ENCODE peak calls at places on chromosomes 1 and 21, in five cellular contexts. One of them, this sample, is unnamed.

GRCh38 chr1:16324456-16324890 is 27.8 kb downstream of the FBXO42 start:
- DNase-seq in naive B cell: no peak
- DNase-seq in AG10803: peak
- DNase-seq in left lobe of liver: no peak
- DNase-seq in NCI-H748 treated with DMSO at 0.1 percent for 48 hours: no peak
- DNase-seq in this sample: no peak

GRCh38 chr1:79663916-79664315 is 657.4 kb upstream of the ADGRL4 start:
- DNase-seq in naive B cell: no peak
- DNase-seq in AG10803: no peak
- DNase-seq in left lobe of liver: no peak
- DNase-seq in NCI-H748 treated with DMSO at 0.1 percent for 48 hours: no peak
- DNase-seq in this sample: no peak

GRCh38 chr1:96236156-96236739 is 485.3 kb upstream of the PTBP2 start:
- DNase-seq in naive B cell: no peak
- DNase-seq in AG10803: peak
- DNase-seq in left lobe of liver: no peak
- DNase-seq in NCI-H748 treated with DMSO at 0.1 percent for 48 hours: peak
- DNase-seq in this sample: no peak

GRCh38 chr1:39992229-39992628 is 37.3 kb downstream of the MFSD2A start:
- DNase-seq in naive B cell: no peak
- DNase-seq in AG10803: peak
- DNase-seq in left lobe of liver: no peak
- DNase-seq in NCI-H748 treated with DMSO at 0.1 percent for 48 hours: no peak
- DNase-seq in this sample: no peak

GRCh38 chr1:92502247-92502646 is 15.5 kb upstream of the GFI1 start:
- DNase-seq in naive B cell: no peak
- DNase-seq in AG10803: peak
- DNase-seq in left lobe of liver: no peak
- DNase-seq in NCI-H748 treated with DMSO at 0.1 percent for 48 hours: no peak
- DNase-seq in this sample: no peak

GRCh38 chr1:220717800-220718640 is 27.9 kb downstream of the C1orf115 start:
- DNase-seq in naive B cell: no peak
- DNase-seq in AG10803: no peak
- DNase-seq in left lobe of liver: no peak
- DNase-seq in NCI-H748 treated with DMSO at 0.1 percent for 48 hours: no peak
- DNase-seq in this sample: no peak

GRCh38 chr21:38669186-38669585 is 136.5 kb upstream of the ETS2 start:
- DNase-seq in naive B cell: no peak
- DNase-seq in AG10803: peak
- DNase-seq in left lobe of liver: no peak
- DNase-seq in NCI-H748 treated with DMSO at 0.1 percent for 48 hours: peak
- DNase-seq in this sample: no peak

GRCh38 chr1:186424539-186424938 is 36.4 kb downstream of the PDC start:
- DNase-seq in naive B cell: no peak
- DNase-seq in AG10803: no peak
- DNase-seq in left lobe of liver: no peak
- DNase-seq in NCI-H748 treated with DMSO at 0.1 percent for 48 hours: no peak
- DNase-seq in this sample: no peak

GRCh38 chr1:201384406-201384782 is 6.9 kb upstream of the TNNT2 start:
- DNase-seq in naive B cell: no peak
- DNase-seq in AG10803: no peak
- DNase-seq in left lobe of liver: no peak
- DNase-seq in NCI-H748 treated with DMSO at 0.1 percent for 48 hours: no peak
- DNase-seq in this sample: no peak

GRCh38 chr1:198162091-198162767 is 5.4 kb downstream of the NEK7 start:
- DNase-seq in naive B cell: peak
- DNase-seq in AG10803: no peak
- DNase-seq in left lobe of liver: peak
- DNase-seq in NCI-H748 treated with DMSO at 0.1 percent for 48 hours: no peak
- DNase-seq in this sample: peak

GRCh38 chr1:18541046-18541795 is 60.5 kb downstream of the KLHDC7A start:
- DNase-seq in naive B cell: no peak
- DNase-seq in AG10803: no peak
- DNase-seq in left lobe of liver: peak
- DNase-seq in NCI-H748 treated with DMSO at 0.1 percent for 48 hours: no peak
- DNase-seq in this sample: no peak

GRCh38 chr1:91683598-91683951 is 182.9 kb downstream of the CDC7 start:
- DNase-seq in naive B cell: no peak
- DNase-seq in AG10803: peak
- DNase-seq in left lobe of liver: no peak
- DNase-seq in NCI-H748 treated with DMSO at 0.1 percent for 48 hours: no peak
- DNase-seq in this sample: no peak

GRCh38 chr1:214707306-214708087 is 104.5 kb downstream of the CENPF start:
- DNase-seq in naive B cell: no peak
- DNase-seq in AG10803: peak
- DNase-seq in left lobe of liver: no peak
- DNase-seq in NCI-H748 treated with DMSO at 0.1 percent for 48 hours: no peak
- DNase-seq in this sample: no peak

GRCh38 chr1:156767879-156768608 is 709 bp downstream of the PRCC start:
- DNase-seq in naive B cell: no peak
- DNase-seq in AG10803: peak
- DNase-seq in left lobe of liver: peak
- DNase-seq in NCI-H748 treated with DMSO at 0.1 percent for 48 hours: peak
- DNase-seq in this sample: no peak

GRCh38 chr1:21764615-21765423 is 18.1 kb downstream of the USP48 start:
- DNase-seq in naive B cell: no peak
- DNase-seq in AG10803: peak
- DNase-seq in left lobe of liver: no peak
- DNase-seq in NCI-H748 treated with DMSO at 0.1 percent for 48 hours: no peak
- DNase-seq in this sample: peak

GRCh38 chr1:208445710-208446702 is 201.8 kb upstream of the PLXNA2 start:
- DNase-seq in naive B cell: no peak
- DNase-seq in AG10803: no peak
- DNase-seq in left lobe of liver: no peak
- DNase-seq in NCI-H748 treated with DMSO at 0.1 percent for 48 hours: no peak
- DNase-seq in this sample: no peak

GRCh38 chr1:21573971-21574458 is 64.8 kb downstream of the ALPL start:
- DNase-seq in naive B cell: peak
- DNase-seq in AG10803: peak
- DNase-seq in left lobe of liver: peak
- DNase-seq in NCI-H748 treated with DMSO at 0.1 percent for 48 hours: peak
- DNase-seq in this sample: peak

GRCh38 chr1:116122955-116123757 is 12.0 kb downstream of the MAB21L3 start:
- DNase-seq in naive B cell: no peak
- DNase-seq in AG10803: peak
- DNase-seq in left lobe of liver: peak
- DNase-seq in NCI-H748 treated with DMSO at 0.1 percent for 48 hours: no peak
- DNase-seq in this sample: peak

GRCh38 chr1:61053712-61054608 is 28.4 kb upstream of the NFIA start:
- DNase-seq in naive B cell: no peak
- DNase-seq in AG10803: no peak
- DNase-seq in left lobe of liver: peak
- DNase-seq in NCI-H748 treated with DMSO at 0.1 percent for 48 hours: no peak
- DNase-seq in this sample: peak

GRCh38 chr1:58861076-58861475 is 77.2 kb upstream of the JUN start:
- DNase-seq in naive B cell: no peak
- DNase-seq in AG10803: no peak
- DNase-seq in left lobe of liver: no peak
- DNase-seq in NCI-H748 treated with DMSO at 0.1 percent for 48 hours: no peak
- DNase-seq in this sample: no peak

GRCh38 chr21:16169102-16169511 is 439.3 kb downstream of the USP25 start:
- DNase-seq in naive B cell: no peak
- DNase-seq in AG10803: peak
- DNase-seq in left lobe of liver: no peak
- DNase-seq in NCI-H748 treated with DMSO at 0.1 percent for 48 hours: no peak
- DNase-seq in this sample: no peak

GRCh38 chr1:117815926-117816325 is 113.5 kb downstream of the GDAP2 start:
- DNase-seq in naive B cell: no peak
- DNase-seq in AG10803: no peak
- DNase-seq in left lobe of liver: no peak
- DNase-seq in NCI-H748 treated with DMSO at 0.1 percent for 48 hours: no peak
- DNase-seq in this sample: no peak

This sample was measured in right lobe of liver.